ENCODE peak calls at places on chromosomes 4 and X, in seven cellular contexts. Q is fibroblast of villous mesenchyme; T is HEK293T; P is hepatocyte; I is AG20443; X is activated CD4-positive, alpha-beta memory T cell treated with anti-CD3 and anti-CD28 coated beads, Interleukin-2, amount 10 ng/mL, durations not matched to agents 7 days and 5 days; R is BJ. M is an unnamed sample.
A peak's percentile ranks its signal among the peaks of the same experiment; 100 is the strongest.

GRCh38 chrX:47523713-47524166 is 37.3 kb upstream of the ARAF start:
- DNase-seq in P (no peak), R (no peak), I (no peak), X (no peak), T (no peak), Q (no peak), M (no peak)

GRCh38 chrX:108590496-108590895 is 145.9 kb downstream of the IRS4 start:
- DNase-seq in P (no peak), I (no peak), T (no peak), X (no peak), Q (peak; percentile 16), R (no peak), M (no peak)

GRCh38 chr4:140152015-140152703 is 1.8 kb downstream of the MAML3 start:
- DNase-seq in Q (no peak), R (no peak), P (peak; percentile 91), X (peak; percentile 71), I (peak; percentile 48), T (peak; percentile 62), M (peak; percentile 32)

GRCh38 chrX:40576291-40576690 is 4.5 kb upstream of the ATP6AP2 start:
- DNase-seq in Q (peak; percentile 55), I (no peak), R (no peak), X (no peak), T (no peak), P (no peak), M (no peak)

GRCh38 chr4:16120720-16121119 is 36.9 kb upstream of the PROM1 start:
- DNase-seq in Q (no peak), X (no peak), P (no peak), R (no peak), T (no peak), I (no peak), M (no peak)

GRCh38 chrX:18873836-18874235 is 110.1 kb downstream of the PHKA2 start:
- DNase-seq in T (no peak), P (peak; percentile 2), X (no peak), I (no peak), Q (no peak), R (no peak), M (no peak)

GRCh38 chr4:168993724-168994510 is 16.1 kb downstream of the CBR4 start:
- DNase-seq in P (no peak), T (no peak), I (peak; percentile 30), R (no peak), X (no peak), Q (peak; percentile 88), M (peak; percentile 46)

GRCh38 chr4:10056334-10057022 is 35.2 kb upstream of the SLC2A9 start:
- DNase-seq in R (no peak), T (no peak), P (no peak), I (no peak), X (no peak), Q (no peak), M (no peak)

GRCh38 chrX:154718607-154719006 is 32.3 kb downstream of the GAB3 start:
- DNase-seq in T (no peak), R (no peak), Q (no peak), X (no peak), P (no peak), I (no peak), M (no peak)

GRCh38 chrX:2913118-2913517 is 16.0 kb downstream of the ARSD start:
- DNase-seq in R (no peak), Q (no peak), P (no peak), X (no peak), T (no peak), I (no peak), M (no peak)

GRCh38 chrX:68919707-68920106 is 90.9 kb downstream of the EFNB1 start:
- DNase-seq in T (no peak), I (no peak), P (no peak), X (no peak), Q (no peak), R (no peak), M (no peak)

GRCh38 chrX:115902995-115903394 is 267.5 kb upstream of the AGTR2 start:
- DNase-seq in X (no peak), T (no peak), R (no peak), I (no peak), Q (no peak), P (no peak), M (no peak)

GRCh38 chrX:21853578-21853977 is 2.2 kb upstream of the YY2 start:
- DNase-seq in X (no peak), Q (no peak), P (no peak), I (no peak), R (no peak), T (no peak), M (no peak)

GRCh38 chrX:38275615-38276014 is 51.7 kb downstream of the RPGR start:
- DNase-seq in R (peak; percentile 66), I (peak; percentile 48), T (no peak), P (peak; percentile 7), Q (peak; percentile 87), X (no peak), M (peak; percentile 87)

GRCh38 chrX:41971346-41971745 is 48.0 kb upstream of the CASK start:
- DNase-seq in R (no peak), Q (no peak), X (no peak), P (no peak), I (no peak), T (no peak), M (no peak)

GRCh38 chr4:101347267-101347556 is at the start of gene PPP3CA:
- DNase-seq in P (no peak), Q (no peak), R (no peak), I (no peak), X (no peak), T (peak; percentile 27), M (no peak)

GRCh38 chrX:148043456-148043855 is 62.3 kb downstream of the FMR1NB start:
- DNase-seq in T (no peak), R (no peak), X (no peak), P (no peak), Q (no peak), I (peak; percentile 40), M (peak; percentile 71)

GRCh38 chrX:117919755-117920154 is 196.9 kb downstream of the KLHL13 start:
- DNase-seq in X (no peak), P (no peak), T (no peak), I (no peak), R (no peak), Q (no peak), M (no peak)

GRCh38 chr4:83993774-83994173 is 457.9 kb downstream of the GPAT3 start:
- DNase-seq in I (no peak), R (no peak), P (no peak), X (no peak), T (no peak), Q (no peak), M (no peak)

GRCh38 chr4:146398404-146398803 is 123.3 kb downstream of the SLC10A7 start:
- DNase-seq in Q (no peak), I (peak; percentile 16), X (no peak), R (peak; percentile 14), T (no peak), P (no peak), M (peak; percentile 47)

GRCh38 chrX:40299028-40299479 is 201.3 kb upstream of the BCOR start:
- DNase-seq in X (no peak), P (peak; percentile 54), Q (peak; percentile 17), R (no peak), I (peak; percentile 20), T (peak; percentile 26), M (peak; percentile 9)

GRCh38 chr4:73573794-73574528 is 46.3 kb downstream of the RASSF6 start:
- DNase-seq in X (peak; percentile 19), I (peak; percentile 56), Q (peak; percentile 83), T (peak; percentile 70), P (peak; percentile 91), R (peak; percentile 4), M (peak; percentile 72)

GRCh38 chr4:121011138-121011537 is 61.2 kb downstream of the NDNF start:
- DNase-seq in T (no peak), R (no peak), X (no peak), P (no peak), Q (no peak), I (no peak), M (no peak)

GRCh38 chr4:63085091-63085490 is 1324.2 kb downstream of the TECRL start:
- DNase-seq in R (no peak), I (no peak), P (no peak), Q (no peak), T (no peak), X (no peak), M (no peak)

GRCh38 chrX:154317391-154318000 is 21.9 kb downstream of the TKTL1 start:
- DNase-seq in Q (peak; percentile 18), X (no peak), T (peak; percentile 62), I (peak; percentile 27), P (peak; percentile 33), R (no peak), M (peak; percentile 26)

GRCh38 chr4:25927361-25928040 is 13.5 kb downstream of the SMIM20 start:
- DNase-seq in I (no peak), X (no peak), R (no peak), Q (no peak), P (no peak), T (no peak), M (no peak)

GRCh38 chr4:163612762-163613161 is 118.3 kb downstream of the TMA16 start:
- DNase-seq in R (no peak), T (no peak), I (no peak), X (no peak), Q (no peak), P (no peak), M (no peak)

GRCh38 chrX:105645667-105646354 is 176.5 kb upstream of the NRK start:
- DNase-seq in Q (no peak), T (no peak), P (no peak), I (no peak), R (no peak), X (no peak), M (no peak)

GRCh38 chr4:1713003-1713397 is 881 bp upstream of the SLBP start:
- DNase-seq in R (no peak), X (no peak), Q (no peak), T (peak; percentile 32), I (no peak), P (no peak), M (no peak)

GRCh38 chrX:123740006-123740405 is 7.2 kb upstream of the THOC2 start:
- DNase-seq in I (no peak), X (no peak), Q (no peak), T (peak; percentile 41), R (no peak), P (no peak), M (no peak)

GRCh38 chr4:8192748-8193738 is 6.0 kb upstream of the SH3TC1 start:
- DNase-seq in P (peak; percentile 81), R (no peak), X (peak; percentile 24), Q (peak; percentile 78), T (peak; percentile 33), I (no peak), M (peak; percentile 38)